ENCODE peak calls at places on chromosomes 5 and 9, in six cellular contexts. F is Panc1; N is fibroblast of villous mesenchyme; H is T-helper 22 cell; W is GM12892; X is activated CD8-positive, alpha-beta memory T cell treated with anti-CD3 and anti-CD28 coated beads, Interleukin-2, amount 10 ng/mL, durations not matched to agents 7 days and 5 days. R is an unnamed sample.

GRCh38 chr9:20782289-20782688 is 98.2 kb downstream of the FOCAD start:
- DNase-seq in F (no peak), N (no peak), H (no peak), W (no peak), X (no peak), R (no peak)

GRCh38 chr9:112520646-112521045 is 34.0 kb downstream of the KIAA1958 start:
- DNase-seq in F (no peak), N (no peak), H (no peak), W (no peak), X (no peak), R (no peak)

GRCh38 chr9:128493424-128493823 is 11.1 kb upstream of the GLE1 start:
- DNase-seq in F (no peak), N (no peak), H (no peak), W (no peak), X (no peak), R (no peak)

GRCh38 chr9:121637441-121638222 is 13.8 kb upstream of the DAB2IP start:
- DNase-seq in F (no peak), N (peak; percentile 21), H (no peak), W (no peak), X (no peak), R (no peak)

GRCh38 chr9:129335456-129336129 is 157.5 kb upstream of the IER5L start:
- DNase-seq in F (no peak), N (no peak), H (no peak), W (no peak), X (no peak), R (no peak)

GRCh38 chr9:98101868-98102273 is 17.2 kb downstream of the TRIM14 start:
- DNase-seq in F (no peak), N (no peak), H (peak; percentile 80), W (peak; percentile 64), X (peak; percentile 94), R (no peak)

GRCh38 chr5:9188131-9188530 is 357.7 kb downstream of the SEMA5A start:
- DNase-seq in F (no peak), N (peak; percentile 92), H (no peak), W (no peak), X (no peak), R (no peak)

GRCh38 chr9:108521063-108521462 is 334.7 kb downstream of the ACTL7B start:
- DNase-seq in F (no peak), N (peak; percentile 53), H (no peak), W (no peak), X (no peak), R (no peak)

GRCh38 chr5:108481355-108481931 is 99.5 kb upstream of the FBXL17 start:
- DNase-seq in F (peak; percentile 12), N (peak; percentile 51), H (no peak), W (no peak), X (no peak), R (peak; percentile 26)

GRCh38 chr5:126597156-126597555 is 2.1 kb upstream of the ALDH7A1 start:
- DNase-seq in F (peak; percentile 15), N (peak; percentile 53), H (no peak), W (no peak), X (peak; percentile 7), R (no peak)

GRCh38 chr5:109479260-109479860 is 69.6 kb upstream of the PJA2 start:
- DNase-seq in F (no peak), N (peak; percentile 27), H (no peak), W (no peak), X (no peak), R (no peak)

GRCh38 chr9:112226091-112226490 is 51.0 kb upstream of the SUSD1 start:
- DNase-seq in F (no peak), N (no peak), H (no peak), W (no peak), X (no peak), R (no peak)

GRCh38 chr9:135251331-135251761 is 163.9 kb downstream of the OLFM1 start:
- DNase-seq in F (no peak), N (no peak), H (no peak), W (no peak), X (no peak), R (no peak)

GRCh38 chr9:97527626-97528528 is 26.4 kb downstream of the TMOD1 start:
- DNase-seq in F (no peak), N (no peak), H (no peak), W (no peak), X (no peak), R (no peak)

GRCh38 chr5:134289509-134290113 is 63.7 kb upstream of the PPP2CA start:
- DNase-seq in F (peak; percentile 75), N (peak; percentile 88), H (peak; percentile 14), W (peak; percentile 13), X (peak; percentile 46), R (peak; percentile 83)

GRCh38 chr9:37029776-37030590 is 4.1 kb downstream of the PAX5 start:
- DNase-seq in F (no peak), N (no peak), H (no peak), W (no peak), X (no peak), R (no peak)

GRCh38 chr9:27514551-27514950 is 9.5 kb upstream of the IFNK start:
- DNase-seq in F (no peak), N (no peak), H (no peak), W (no peak), X (no peak), R (no peak)

GRCh38 chr9:109794361-109795012 is 14.5 kb downstream of the PALM2AKAP2 start:
- DNase-seq in F (no peak), N (peak; percentile 87), H (no peak), W (no peak), X (no peak), R (no peak)

GRCh38 chr5:41408676-41409443 is 101.5 kb downstream of the PLCXD3 start:
- DNase-seq in F (no peak), N (peak; percentile 13), H (no peak), W (no peak), X (no peak), R (no peak)

GRCh38 chr5:131252824-131253171 is 11.1 kb upstream of the CDC42SE2 start:
- DNase-seq in F (no peak), N (no peak), H (peak; percentile 83), W (no peak), X (peak; percentile 94), R (no peak)

GRCh38 chr5:124697912-124698690 is 48.3 kb downstream of the ZNF608 start:
- DNase-seq in F (no peak), N (peak; percentile 85), H (no peak), W (no peak), X (no peak), R (no peak)